ENCODE peak calls at places on chromosomes 13 and 19, in eight cellular contexts. One of them, this sample, is unnamed.

GRCh38 chr13:77789386-77789785 is 91.9 kb downstream of the SLAIN1 start:
- DNase-seq in OCI-LY7: no peak
- DNase-seq in left lung: no peak
- DNase-seq in T-helper 2 cell: no peak
- DNase-seq in GM20000: no peak
- DNase-seq in astrocyte of the cerebellum: no peak
- DNase-seq in SW 1271: no peak
- DNase-seq in activated T-helper 9 cell treated with anti-CD3 and anti-CD28 coated beads, Interleukin-2, amount 50 U/mL, for 16 hours: no peak
- DNase-seq in this sample: no peak

GRCh38 chr13:106561551-106562170 is 6.3 kb downstream of the ARGLU1 start:
- DNase-seq in GM20000: peak; percentile 60
- DNase-seq in left lung: no peak
- DNase-seq in activated T-helper 9 cell treated with anti-CD3 and anti-CD28 coated beads, Interleukin-2, amount 50 U/mL, for 16 hours: peak; percentile 12
- DNase-seq in SW 1271: no peak
- DNase-seq in OCI-LY7: no peak
- DNase-seq in astrocyte of the cerebellum: no peak
- DNase-seq in T-helper 2 cell: no peak
- DNase-seq in this sample: no peak

GRCh38 chr13:104898484-104898883 is 1637.0 kb downstream of the EFNB2 start:
- DNase-seq in OCI-LY7: no peak
- DNase-seq in SW 1271: no peak
- DNase-seq in left lung: no peak
- DNase-seq in activated T-helper 9 cell treated with anti-CD3 and anti-CD28 coated beads, Interleukin-2, amount 50 U/mL, for 16 hours: no peak
- DNase-seq in T-helper 2 cell: no peak
- DNase-seq in GM20000: no peak
- DNase-seq in astrocyte of the cerebellum: no peak
- DNase-seq in this sample: no peak

GRCh38 chr19:17889609-17890214 is 18.0 kb downstream of the SLC5A5 start:
- DNase-seq in OCI-LY7: no peak
- DNase-seq in activated T-helper 9 cell treated with anti-CD3 and anti-CD28 coated beads, Interleukin-2, amount 50 U/mL, for 16 hours: no peak
- DNase-seq in T-helper 2 cell: no peak
- DNase-seq in GM20000: peak; percentile 38
- DNase-seq in left lung: peak; percentile 34
- DNase-seq in astrocyte of the cerebellum: peak; percentile 32
- DNase-seq in SW 1271: no peak
- DNase-seq in this sample: no peak

GRCh38 chr13:27678306-27679040 is 56.8 kb downstream of the POLR1D start:
- DNase-seq in activated T-helper 9 cell treated with anti-CD3 and anti-CD28 coated beads, Interleukin-2, amount 50 U/mL, for 16 hours: no peak
- DNase-seq in T-helper 2 cell: no peak
- DNase-seq in SW 1271: no peak
- DNase-seq in left lung: no peak
- DNase-seq in OCI-LY7: no peak
- DNase-seq in GM20000: no peak
- DNase-seq in astrocyte of the cerebellum: no peak
- DNase-seq in this sample: no peak

GRCh38 chr19:7910321-7911161 is 4.1 kb upstream of the TGFBR3L start:
- DNase-seq in left lung: no peak
- DNase-seq in astrocyte of the cerebellum: no peak
- DNase-seq in OCI-LY7: no peak
- DNase-seq in T-helper 2 cell: no peak
- DNase-seq in GM20000: no peak
- DNase-seq in activated T-helper 9 cell treated with anti-CD3 and anti-CD28 coated beads, Interleukin-2, amount 50 U/mL, for 16 hours: no peak
- DNase-seq in SW 1271: no peak
- DNase-seq in this sample: no peak

GRCh38 chr19:15944401-15944800 is 4.4 kb upstream of the OR10H4 start:
- DNase-seq in OCI-LY7: no peak
- DNase-seq in astrocyte of the cerebellum: no peak
- DNase-seq in SW 1271: no peak
- DNase-seq in GM20000: no peak
- DNase-seq in left lung: no peak
- DNase-seq in T-helper 2 cell: no peak
- DNase-seq in activated T-helper 9 cell treated with anti-CD3 and anti-CD28 coated beads, Interleukin-2, amount 50 U/mL, for 16 hours: no peak
- DNase-seq in this sample: no peak

GRCh38 chr13:101115762-101116161 is 300.5 kb downstream of the NALCN start:
- DNase-seq in left lung: no peak
- DNase-seq in GM20000: no peak
- DNase-seq in T-helper 2 cell: no peak
- DNase-seq in activated T-helper 9 cell treated with anti-CD3 and anti-CD28 coated beads, Interleukin-2, amount 50 U/mL, for 16 hours: no peak
- DNase-seq in SW 1271: peak; percentile 60
- DNase-seq in OCI-LY7: no peak
- DNase-seq in astrocyte of the cerebellum: peak; percentile 26
- DNase-seq in this sample: no peak

GRCh38 chr13:113771709-113772331 is 12.8 kb downstream of the TMEM255B start:
- DNase-seq in left lung: no peak
- DNase-seq in astrocyte of the cerebellum: no peak
- DNase-seq in GM20000: no peak
- DNase-seq in activated T-helper 9 cell treated with anti-CD3 and anti-CD28 coated beads, Interleukin-2, amount 50 U/mL, for 16 hours: no peak
- DNase-seq in SW 1271: no peak
- DNase-seq in T-helper 2 cell: no peak
- DNase-seq in OCI-LY7: no peak
- DNase-seq in this sample: no peak

GRCh38 chr13:61144834-61145593 is 270.6 kb downstream of the PCDH20 start:
- DNase-seq in left lung: no peak
- DNase-seq in OCI-LY7: no peak
- DNase-seq in SW 1271: no peak
- DNase-seq in T-helper 2 cell: no peak
- DNase-seq in activated T-helper 9 cell treated with anti-CD3 and anti-CD28 coated beads, Interleukin-2, amount 50 U/mL, for 16 hours: no peak
- DNase-seq in GM20000: no peak
- DNase-seq in astrocyte of the cerebellum: no peak
- DNase-seq in this sample: no peak

GRCh38 chr19:45424191-45425058 is 708 bp upstream of the ERCC1 start:
- DNase-seq in astrocyte of the cerebellum: peak; percentile 49
- DNase-seq in T-helper 2 cell: no peak
- DNase-seq in left lung: peak; percentile 83
- DNase-seq in OCI-LY7: peak; percentile 52
- DNase-seq in GM20000: peak; percentile 47
- DNase-seq in SW 1271: peak; percentile 96
- DNase-seq in activated T-helper 9 cell treated with anti-CD3 and anti-CD28 coated beads, Interleukin-2, amount 50 U/mL, for 16 hours: peak; percentile 26
- DNase-seq in this sample: no peak

GRCh38 chr19:18161691-18162039 is 8.7 kb downstream of the PIK3R2 start:
- DNase-seq in SW 1271: no peak
- DNase-seq in activated T-helper 9 cell treated with anti-CD3 and anti-CD28 coated beads, Interleukin-2, amount 50 U/mL, for 16 hours: no peak
- DNase-seq in left lung: no peak
- DNase-seq in T-helper 2 cell: no peak
- DNase-seq in GM20000: no peak
- DNase-seq in OCI-LY7: no peak
- DNase-seq in astrocyte of the cerebellum: no peak
- DNase-seq in this sample: no peak

GRCh38 chr13:37295573-37295972 is 190.1 kb upstream of the CSNK1A1L start:
- DNase-seq in GM20000: no peak
- DNase-seq in T-helper 2 cell: no peak
- DNase-seq in OCI-LY7: no peak
- DNase-seq in astrocyte of the cerebellum: no peak
- DNase-seq in activated T-helper 9 cell treated with anti-CD3 and anti-CD28 coated beads, Interleukin-2, amount 50 U/mL, for 16 hours: no peak
- DNase-seq in left lung: no peak
- DNase-seq in SW 1271: no peak
- DNase-seq in this sample: no peak

GRCh38 chr19:6223461-6224307 is 56.1 kb downstream of the MLLT1 start:
- DNase-seq in left lung: no peak
- DNase-seq in astrocyte of the cerebellum: no peak
- DNase-seq in GM20000: no peak
- DNase-seq in SW 1271: no peak
- DNase-seq in OCI-LY7: no peak
- DNase-seq in activated T-helper 9 cell treated with anti-CD3 and anti-CD28 coated beads, Interleukin-2, amount 50 U/mL, for 16 hours: no peak
- DNase-seq in T-helper 2 cell: no peak
- DNase-seq in this sample: no peak

GRCh38 chr19:11587302-11587972 is 9.8 kb upstream of the ZNF627 start:
- DNase-seq in left lung: peak; percentile 72
- DNase-seq in GM20000: peak; percentile 79
- DNase-seq in activated T-helper 9 cell treated with anti-CD3 and anti-CD28 coated beads, Interleukin-2, amount 50 U/mL, for 16 hours: peak; percentile 60
- DNase-seq in SW 1271: peak; percentile 82
- DNase-seq in OCI-LY7: peak; percentile 91
- DNase-seq in T-helper 2 cell: peak; percentile 50
- DNase-seq in astrocyte of the cerebellum: peak; percentile 41
- DNase-seq in this sample: peak; percentile 69

GRCh38 chr13:24668955-24669354 is 11.3 kb upstream of the ATP12A start:
- DNase-seq in SW 1271: no peak
- DNase-seq in OCI-LY7: no peak
- DNase-seq in GM20000: no peak
- DNase-seq in T-helper 2 cell: no peak
- DNase-seq in astrocyte of the cerebellum: no peak
- DNase-seq in activated T-helper 9 cell treated with anti-CD3 and anti-CD28 coated beads, Interleukin-2, amount 50 U/mL, for 16 hours: no peak
- DNase-seq in left lung: peak; percentile 72
- DNase-seq in this sample: no peak

GRCh38 chr13:99356216-99357089 is 49.3 kb upstream of the GPR183 start:
- DNase-seq in activated T-helper 9 cell treated with anti-CD3 and anti-CD28 coated beads, Interleukin-2, amount 50 U/mL, for 16 hours: no peak
- DNase-seq in GM20000: peak; percentile 68
- DNase-seq in T-helper 2 cell: peak; percentile 86
- DNase-seq in astrocyte of the cerebellum: peak; percentile 87
- DNase-seq in left lung: no peak
- DNase-seq in OCI-LY7: peak; percentile 38
- DNase-seq in SW 1271: no peak
- DNase-seq in this sample: peak; percentile 48

GRCh38 chr13:99866781-99867180 is 104.8 kb downstream of the ZIC5 start:
- DNase-seq in GM20000: no peak
- DNase-seq in astrocyte of the cerebellum: no peak
- DNase-seq in activated T-helper 9 cell treated with anti-CD3 and anti-CD28 coated beads, Interleukin-2, amount 50 U/mL, for 16 hours: no peak
- DNase-seq in OCI-LY7: no peak
- DNase-seq in T-helper 2 cell: no peak
- DNase-seq in SW 1271: no peak
- DNase-seq in left lung: no peak
- DNase-seq in this sample: no peak

GRCh38 chr13:85366759-85367417 is 432.3 kb downstream of the SLITRK6 start:
- DNase-seq in left lung: no peak
- DNase-seq in OCI-LY7: no peak
- DNase-seq in SW 1271: no peak
- DNase-seq in GM20000: no peak
- DNase-seq in activated T-helper 9 cell treated with anti-CD3 and anti-CD28 coated beads, Interleukin-2, amount 50 U/mL, for 16 hours: no peak
- DNase-seq in T-helper 2 cell: no peak
- DNase-seq in astrocyte of the cerebellum: no peak
- DNase-seq in this sample: no peak

GRCh38 chr13:25783076-25783475 is 268.7 kb downstream of the SHISA2 start:
- DNase-seq in SW 1271: no peak
- DNase-seq in OCI-LY7: no peak
- DNase-seq in T-helper 2 cell: no peak
- DNase-seq in activated T-helper 9 cell treated with anti-CD3 and anti-CD28 coated beads, Interleukin-2, amount 50 U/mL, for 16 hours: no peak
- DNase-seq in left lung: no peak
- DNase-seq in astrocyte of the cerebellum: no peak
- DNase-seq in GM20000: no peak
- DNase-seq in this sample: no peak

GRCh38 chr19:54420383-54421168 is 5.3 kb downstream of the TTYH1 start:
- DNase-seq in T-helper 2 cell: no peak
- DNase-seq in SW 1271: no peak
- DNase-seq in left lung: no peak
- DNase-seq in activated T-helper 9 cell treated with anti-CD3 and anti-CD28 coated beads, Interleukin-2, amount 50 U/mL, for 16 hours: no peak
- DNase-seq in astrocyte of the cerebellum: no peak
- DNase-seq in OCI-LY7: no peak
- DNase-seq in GM20000: no peak
- DNase-seq in this sample: no peak

GRCh38 chr19:34337747-34338146 is 27.2 kb upstream of the GPI start:
- DNase-seq in T-helper 2 cell: no peak
- DNase-seq in OCI-LY7: no peak
- DNase-seq in SW 1271: no peak
- DNase-seq in GM20000: no peak
- DNase-seq in astrocyte of the cerebellum: no peak
- DNase-seq in activated T-helper 9 cell treated with anti-CD3 and anti-CD28 coated beads, Interleukin-2, amount 50 U/mL, for 16 hours: no peak
- DNase-seq in left lung: no peak
- DNase-seq in this sample: no peak

GRCh38 chr19:12794936-12795335 is 3.6 kb downstream of the JUNB start:
- DNase-seq in OCI-LY7: no peak
- DNase-seq in T-helper 2 cell: peak; percentile 16
- DNase-seq in astrocyte of the cerebellum: no peak
- DNase-seq in SW 1271: no peak
- DNase-seq in GM20000: no peak
- DNase-seq in left lung: no peak
- DNase-seq in activated T-helper 9 cell treated with anti-CD3 and anti-CD28 coated beads, Interleukin-2, amount 50 U/mL, for 16 hours: no peak
- DNase-seq in this sample: no peak

GRCh38 chr19:38466050-38466449 is 32.6 kb downstream of the RYR1 start:
- DNase-seq in SW 1271: no peak
- DNase-seq in T-helper 2 cell: no peak
- DNase-seq in activated T-helper 9 cell treated with anti-CD3 and anti-CD28 coated beads, Interleukin-2, amount 50 U/mL, for 16 hours: no peak
- DNase-seq in astrocyte of the cerebellum: no peak
- DNase-seq in OCI-LY7: no peak
- DNase-seq in GM20000: no peak
- DNase-seq in left lung: no peak
- DNase-seq in this sample: no peak

GRCh38 chr13:107342747-107343146 is 774.8 kb upstream of the ARGLU1 start:
- DNase-seq in OCI-LY7: no peak
- DNase-seq in activated T-helper 9 cell treated with anti-CD3 and anti-CD28 coated beads, Interleukin-2, amount 50 U/mL, for 16 hours: no peak
- DNase-seq in SW 1271: no peak
- DNase-seq in astrocyte of the cerebellum: no peak
- DNase-seq in T-helper 2 cell: no peak
- DNase-seq in left lung: no peak
- DNase-seq in GM20000: no peak
- DNase-seq in this sample: no peak

GRCh38 chr13:93477238-93477637 is 250.6 kb downstream of the GPC6 start:
- DNase-seq in astrocyte of the cerebellum: no peak
- DNase-seq in GM20000: no peak
- DNase-seq in activated T-helper 9 cell treated with anti-CD3 and anti-CD28 coated beads, Interleukin-2, amount 50 U/mL, for 16 hours: no peak
- DNase-seq in OCI-LY7: no peak
- DNase-seq in SW 1271: no peak
- DNase-seq in T-helper 2 cell: no peak
- DNase-seq in left lung: no peak
- DNase-seq in this sample: no peak

GRCh38 chr13:27007166-27007565 is 164.4 kb downstream of the USP12 start:
- DNase-seq in GM20000: no peak
- DNase-seq in left lung: no peak
- DNase-seq in OCI-LY7: no peak
- DNase-seq in astrocyte of the cerebellum: no peak
- DNase-seq in activated T-helper 9 cell treated with anti-CD3 and anti-CD28 coated beads, Interleukin-2, amount 50 U/mL, for 16 hours: no peak
- DNase-seq in T-helper 2 cell: no peak
- DNase-seq in SW 1271: no peak
- DNase-seq in this sample: no peak

GRCh38 chr13:39565036-39565949 is 37.7 kb downstream of the LHFPL6 start:
- DNase-seq in T-helper 2 cell: no peak
- DNase-seq in SW 1271: peak; percentile 92
- DNase-seq in GM20000: no peak
- DNase-seq in activated T-helper 9 cell treated with anti-CD3 and anti-CD28 coated beads, Interleukin-2, amount 50 U/mL, for 16 hours: no peak
- DNase-seq in left lung: no peak
- DNase-seq in OCI-LY7: no peak
- DNase-seq in astrocyte of the cerebellum: peak; percentile 89
- DNase-seq in this sample: no peak

GRCh38 chr19:23823952-23824389 is 65.3 kb upstream of the ZNF681 start:
- DNase-seq in T-helper 2 cell: no peak
- DNase-seq in left lung: no peak
- DNase-seq in astrocyte of the cerebellum: no peak
- DNase-seq in activated T-helper 9 cell treated with anti-CD3 and anti-CD28 coated beads, Interleukin-2, amount 50 U/mL, for 16 hours: no peak
- DNase-seq in SW 1271: no peak
- DNase-seq in OCI-LY7: peak; percentile 96
- DNase-seq in GM20000: no peak
- DNase-seq in this sample: no peak

GRCh38 chr13:44812818-44813217 is 176.5 kb downstream of the NUFIP1 start:
- DNase-seq in T-helper 2 cell: no peak
- DNase-seq in SW 1271: no peak
- DNase-seq in activated T-helper 9 cell treated with anti-CD3 and anti-CD28 coated beads, Interleukin-2, amount 50 U/mL, for 16 hours: no peak
- DNase-seq in astrocyte of the cerebellum: no peak
- DNase-seq in OCI-LY7: no peak
- DNase-seq in left lung: no peak
- DNase-seq in GM20000: no peak
- DNase-seq in this sample: no peak

GRCh38 chr13:51425410-51426042 is 27.3 kb downstream of the INTS6 start:
- DNase-seq in OCI-LY7: no peak
- DNase-seq in SW 1271: no peak
- DNase-seq in left lung: no peak
- DNase-seq in astrocyte of the cerebellum: no peak
- DNase-seq in GM20000: no peak
- DNase-seq in activated T-helper 9 cell treated with anti-CD3 and anti-CD28 coated beads, Interleukin-2, amount 50 U/mL, for 16 hours: no peak
- DNase-seq in T-helper 2 cell: no peak
- DNase-seq in this sample: no peak

This sample was measured in activated gamma-delta T cell treated with Interleukin-2 at 50 U/mL for 16 hours.